ENCODE peak calls at places on chromosomes 13 and 19, in seven cellular contexts. One of them, this sample, is unnamed.
A peak's percentile ranks its signal among the peaks of the same experiment; 100 is the strongest.

GRCh38 chr19:518292-519231 is 11.3 kb downstream of the TPGS1 start:
- DNase-seq in H1: peak; percentile 75
- DNase-seq in SK-N-SH: no peak
- DNase-seq in GM12878: no peak
- DNase-seq in WTC11: peak; percentile 79
- DNase-seq in A549: no peak
- DNase-seq in endothelial cell of umbilical vein: no peak
- DNase-seq in this sample: no peak

GRCh38 chr19:45508931-45509691 is 1.8 kb downstream of the VASP start:
- DNase-seq in SK-N-SH: peak; percentile 87
- DNase-seq in H1: peak; percentile 74
- DNase-seq in GM12878: peak; percentile 69
- DNase-seq in endothelial cell of umbilical vein: peak; percentile 49
- DNase-seq in WTC11: peak; percentile 74
- DNase-seq in A549: peak; percentile 92
- DNase-seq in this sample: peak; percentile 82

GRCh38 chr13:97658556-97658955 is 224.6 kb downstream of the RAP2A start:
- DNase-seq in A549: no peak
- DNase-seq in WTC11: no peak
- DNase-seq in SK-N-SH: no peak
- DNase-seq in endothelial cell of umbilical vein: peak; percentile 61
- DNase-seq in GM12878: no peak
- DNase-seq in H1: no peak
- DNase-seq in this sample: no peak

GRCh38 chr19:15812059-15812722 is 3.3 kb downstream of the OR10H1 start:
- DNase-seq in WTC11: no peak
- DNase-seq in SK-N-SH: no peak
- DNase-seq in A549: no peak
- DNase-seq in H1: no peak
- DNase-seq in GM12878: no peak
- DNase-seq in endothelial cell of umbilical vein: no peak
- DNase-seq in this sample: peak; percentile 40

GRCh38 chr13:40565282-40566148 is 100.9 kb downstream of the FOXO1 start:
- DNase-seq in A549: no peak
- DNase-seq in SK-N-SH: no peak
- DNase-seq in endothelial cell of umbilical vein: peak; percentile 58
- DNase-seq in H1: no peak
- DNase-seq in GM12878: no peak
- DNase-seq in WTC11: no peak
- DNase-seq in this sample: no peak

GRCh38 chr19:18322318-18322758 is 538 bp downstream of the LSM4 start:
- DNase-seq in A549: peak; percentile 66
- DNase-seq in H1: no peak
- DNase-seq in WTC11: peak; percentile 63
- DNase-seq in GM12878: no peak
- DNase-seq in SK-N-SH: peak; percentile 73
- DNase-seq in endothelial cell of umbilical vein: peak; percentile 34
- DNase-seq in this sample: peak; percentile 83

GRCh38 chr19:38674388-38675133 is 27.1 kb downstream of the ACTN4 start:
- DNase-seq in SK-N-SH: no peak
- DNase-seq in WTC11: no peak
- DNase-seq in endothelial cell of umbilical vein: no peak
- DNase-seq in A549: no peak
- DNase-seq in GM12878: no peak
- DNase-seq in H1: no peak
- DNase-seq in this sample: no peak

GRCh38 chr19:3370214-3370720 is 3.9 kb downstream of the NFIC start:
- DNase-seq in GM12878: no peak
- DNase-seq in WTC11: no peak
- DNase-seq in A549: no peak
- DNase-seq in H1: no peak
- DNase-seq in endothelial cell of umbilical vein: no peak
- DNase-seq in SK-N-SH: peak; percentile 57
- DNase-seq in this sample: no peak

GRCh38 chr19:55618426-55618825 is 5.9 kb downstream of the ZNF784 start:
- DNase-seq in A549: no peak
- DNase-seq in endothelial cell of umbilical vein: no peak
- DNase-seq in H1: no peak
- DNase-seq in GM12878: no peak
- DNase-seq in SK-N-SH: no peak
- DNase-seq in WTC11: no peak
- DNase-seq in this sample: no peak

GRCh38 chr13:112226320-112227002 is 149.7 kb upstream of the SPACA7 start:
- DNase-seq in endothelial cell of umbilical vein: no peak
- DNase-seq in SK-N-SH: no peak
- DNase-seq in H1: no peak
- DNase-seq in A549: no peak
- DNase-seq in GM12878: no peak
- DNase-seq in WTC11: no peak
- DNase-seq in this sample: no peak

GRCh38 chr19:12052571-12053169 is at the start of gene ZNF878:
- DNase-seq in WTC11: peak; percentile 99
- DNase-seq in SK-N-SH: peak; percentile 96
- DNase-seq in A549: no peak
- DNase-seq in endothelial cell of umbilical vein: peak; percentile 63
- DNase-seq in H1: peak; percentile 97
- DNase-seq in GM12878: peak; percentile 67
- DNase-seq in this sample: peak; percentile 96

GRCh38 chr13:20544186-20544914 is 18.7 kb upstream of the CRYL1 start:
- DNase-seq in A549: no peak
- DNase-seq in endothelial cell of umbilical vein: no peak
- DNase-seq in WTC11: no peak
- DNase-seq in SK-N-SH: no peak
- DNase-seq in H1: no peak
- DNase-seq in GM12878: no peak
- DNase-seq in this sample: peak; percentile 44

GRCh38 chr13:110415669-110416068 is 108.6 kb downstream of the COL4A2 start:
- DNase-seq in WTC11: no peak
- DNase-seq in A549: peak; percentile 47
- DNase-seq in endothelial cell of umbilical vein: no peak
- DNase-seq in H1: no peak
- DNase-seq in SK-N-SH: no peak
- DNase-seq in GM12878: no peak
- DNase-seq in this sample: no peak

GRCh38 chr19:53183146-53183545 is 10.0 kb downstream of the ZNF665 start:
- DNase-seq in A549: no peak
- DNase-seq in SK-N-SH: no peak
- DNase-seq in endothelial cell of umbilical vein: no peak
- DNase-seq in H1: no peak
- DNase-seq in WTC11: no peak
- DNase-seq in GM12878: no peak
- DNase-seq in this sample: no peak

GRCh38 chr13:23020246-23020843 is 160.4 kb upstream of the SGCG start:
- DNase-seq in endothelial cell of umbilical vein: peak; percentile 58
- DNase-seq in WTC11: peak; percentile 43
- DNase-seq in A549: peak; percentile 1
- DNase-seq in SK-N-SH: peak; percentile 38
- DNase-seq in GM12878: peak; percentile 34
- DNase-seq in H1: peak; percentile 48
- DNase-seq in this sample: peak; percentile 69

GRCh38 chr13:100835695-100836094 is 161.1 kb upstream of the TMTC4 start:
- DNase-seq in WTC11: no peak
- DNase-seq in GM12878: no peak
- DNase-seq in SK-N-SH: no peak
- DNase-seq in endothelial cell of umbilical vein: no peak
- DNase-seq in H1: no peak
- DNase-seq in A549: no peak
- DNase-seq in this sample: no peak

GRCh38 chr13:44915962-44916361 is 73.3 kb downstream of the NUFIP1 start:
- DNase-seq in WTC11: no peak
- DNase-seq in GM12878: no peak
- DNase-seq in A549: no peak
- DNase-seq in SK-N-SH: no peak
- DNase-seq in endothelial cell of umbilical vein: no peak
- DNase-seq in H1: peak; percentile 23
- DNase-seq in this sample: no peak

GRCh38 chr13:100815476-100816046 is 141.0 kb upstream of the TMTC4 start:
- DNase-seq in A549: no peak
- DNase-seq in SK-N-SH: no peak
- DNase-seq in GM12878: no peak
- DNase-seq in WTC11: no peak
- DNase-seq in endothelial cell of umbilical vein: no peak
- DNase-seq in H1: no peak
- DNase-seq in this sample: no peak

GRCh38 chr19:34317311-34317927 is 47.6 kb upstream of the GPI start:
- DNase-seq in WTC11: no peak
- DNase-seq in SK-N-SH: no peak
- DNase-seq in GM12878: no peak
- DNase-seq in A549: no peak
- DNase-seq in endothelial cell of umbilical vein: peak; percentile 46
- DNase-seq in H1: no peak
- DNase-seq in this sample: no peak

GRCh38 chr13:106033634-106034033 is 501.8 kb downstream of the EFNB2 start:
- DNase-seq in SK-N-SH: no peak
- DNase-seq in A549: peak; percentile 3
- DNase-seq in WTC11: no peak
- DNase-seq in endothelial cell of umbilical vein: peak; percentile 4
- DNase-seq in H1: no peak
- DNase-seq in GM12878: no peak
- DNase-seq in this sample: peak; percentile 27

GRCh38 chr19:34363094-34363493 is 1.9 kb upstream of the GPI start:
- DNase-seq in WTC11: no peak
- DNase-seq in GM12878: no peak
- DNase-seq in H1: no peak
- DNase-seq in SK-N-SH: no peak
- DNase-seq in A549: no peak
- DNase-seq in endothelial cell of umbilical vein: no peak
- DNase-seq in this sample: no peak

GRCh38 chr13:45950343-45950995 is 98.9 kb upstream of the SIAH3 start:
- DNase-seq in GM12878: no peak
- DNase-seq in A549: no peak
- DNase-seq in endothelial cell of umbilical vein: no peak
- DNase-seq in WTC11: no peak
- DNase-seq in SK-N-SH: no peak
- DNase-seq in H1: no peak
- DNase-seq in this sample: peak; percentile 21

GRCh38 chr13:99179460-99179859 is 21.2 kb upstream of the UBAC2 start:
- DNase-seq in GM12878: no peak
- DNase-seq in SK-N-SH: no peak
- DNase-seq in endothelial cell of umbilical vein: no peak
- DNase-seq in WTC11: no peak
- DNase-seq in H1: no peak
- DNase-seq in A549: no peak
- DNase-seq in this sample: no peak

GRCh38 chr19:50003254-50003788 is 21.9 kb downstream of the VRK3 start:
- DNase-seq in WTC11: no peak
- DNase-seq in endothelial cell of umbilical vein: no peak
- DNase-seq in H1: no peak
- DNase-seq in GM12878: no peak
- DNase-seq in SK-N-SH: no peak
- DNase-seq in A549: no peak
- DNase-seq in this sample: peak; percentile 29

GRCh38 chr19:50003810-50004419 is 21.3 kb downstream of the VRK3 start:
- DNase-seq in GM12878: peak; percentile 44
- DNase-seq in H1: no peak
- DNase-seq in SK-N-SH: no peak
- DNase-seq in A549: peak; percentile 93
- DNase-seq in WTC11: no peak
- DNase-seq in endothelial cell of umbilical vein: peak; percentile 66
- DNase-seq in this sample: peak; percentile 91

GRCh38 chr19:50001158-50001557 is 24.0 kb downstream of the VRK3 start:
- DNase-seq in SK-N-SH: no peak
- DNase-seq in A549: no peak
- DNase-seq in H1: no peak
- DNase-seq in GM12878: no peak
- DNase-seq in WTC11: no peak
- DNase-seq in endothelial cell of umbilical vein: no peak
- DNase-seq in this sample: no peak

GRCh38 chr19:50001775-50002174 is 23.4 kb downstream of the VRK3 start:
- DNase-seq in WTC11: no peak
- DNase-seq in A549: no peak
- DNase-seq in endothelial cell of umbilical vein: no peak
- DNase-seq in GM12878: no peak
- DNase-seq in H1: no peak
- DNase-seq in SK-N-SH: no peak
- DNase-seq in this sample: no peak

GRCh38 chr19:50002386-50002960 is 22.7 kb downstream of the VRK3 start:
- DNase-seq in GM12878: no peak
- DNase-seq in endothelial cell of umbilical vein: no peak
- DNase-seq in SK-N-SH: no peak
- DNase-seq in WTC11: no peak
- DNase-seq in H1: no peak
- DNase-seq in A549: no peak
- DNase-seq in this sample: no peak
- TF ChIP-seq MAX in GM12878: no peak
- TF ChIP-seq MAX in endothelial cell of umbilical vein: no peak
- TF ChIP-seq MAX in SK-N-SH: no peak
- TF ChIP-seq MAX in WTC11: no peak
- TF ChIP-seq MAX in H1: no peak
- TF ChIP-seq MAX in A549: no peak
- TF ChIP-seq MAX in this sample: no peak

GRCh38 chr13:53054569-53054968 is 26.0 kb downstream of the OLFM4 start:
- DNase-seq in A549: no peak
- DNase-seq in WTC11: no peak
- DNase-seq in SK-N-SH: no peak
- DNase-seq in GM12878: no peak
- DNase-seq in H1: no peak
- DNase-seq in endothelial cell of umbilical vein: no peak
- DNase-seq in this sample: no peak
- TF ChIP-seq MAX in A549: no peak
- TF ChIP-seq MAX in WTC11: no peak
- TF ChIP-seq MAX in SK-N-SH: no peak
- TF ChIP-seq MAX in GM12878: no peak
- TF ChIP-seq MAX in H1: no peak
- TF ChIP-seq MAX in endothelial cell of umbilical vein: no peak
- TF ChIP-seq MAX in this sample: no peak

GRCh38 chr19:9793051-9793591 is 24.6 kb upstream of the ZNF846 start:
- DNase-seq in SK-N-SH: no peak
- DNase-seq in endothelial cell of umbilical vein: no peak
- DNase-seq in H1: no peak
- DNase-seq in A549: no peak
- DNase-seq in GM12878: no peak
- DNase-seq in WTC11: no peak
- DNase-seq in this sample: peak; percentile 78
- TF ChIP-seq MAX in SK-N-SH: peak; percentile 3
- TF ChIP-seq MAX in endothelial cell of umbilical vein: no peak
- TF ChIP-seq MAX in H1: no peak
- TF ChIP-seq MAX in A549: peak; percentile 15
- TF ChIP-seq MAX in GM12878: no peak
- TF ChIP-seq MAX in WTC11: peak; percentile 68
- TF ChIP-seq MAX in this sample: no peak

GRCh38 chr19:29245221-29245620 is 32.3 kb upstream of the UQCRFS1 start:
- DNase-seq in A549: no peak
- DNase-seq in H1: no peak
- DNase-seq in endothelial cell of umbilical vein: no peak
- DNase-seq in SK-N-SH: no peak
- DNase-seq in GM12878: no peak
- DNase-seq in WTC11: no peak
- DNase-seq in this sample: no peak

GRCh38 chr19:29247051-29247450 is 34.1 kb upstream of the UQCRFS1 start:
- DNase-seq in SK-N-SH: no peak
- DNase-seq in endothelial cell of umbilical vein: no peak
- DNase-seq in A549: no peak
- DNase-seq in WTC11: peak; percentile 21
- DNase-seq in H1: no peak
- DNase-seq in GM12878: no peak
- DNase-seq in this sample: no peak

GRCh38 chr19:29248332-29248844 is 35.4 kb upstream of the UQCRFS1 start:
- DNase-seq in WTC11: no peak
- DNase-seq in GM12878: no peak
- DNase-seq in A549: no peak
- DNase-seq in H1: no peak
- DNase-seq in endothelial cell of umbilical vein: no peak
- DNase-seq in SK-N-SH: no peak
- DNase-seq in this sample: no peak

GRCh38 chr19:29247912-29248311 is 35.0 kb upstream of the UQCRFS1 start:
- DNase-seq in SK-N-SH: no peak
- DNase-seq in H1: no peak
- DNase-seq in endothelial cell of umbilical vein: no peak
- DNase-seq in A549: no peak
- DNase-seq in GM12878: no peak
- DNase-seq in WTC11: no peak
- DNase-seq in this sample: no peak
- TF ChIP-seq MAX in SK-N-SH: no peak
- TF ChIP-seq MAX in H1: peak; percentile 10
- TF ChIP-seq MAX in endothelial cell of umbilical vein: no peak
- TF ChIP-seq MAX in A549: no peak
- TF ChIP-seq MAX in GM12878: no peak
- TF ChIP-seq MAX in WTC11: no peak
- TF ChIP-seq MAX in this sample: no peak

This sample was measured in NB4.